ENCODE peak calls at places on chromosomes 4 and X, in eight cellular contexts. E is A549, I is ascending aorta, J is left lung, K is H9, M is kidney, A is mesendoderm, U is lung. X is an unnamed sample. For H3K4me1, the result is how much of the 10 kb centered on the place peaks cover.

GRCh38 chrX:86806786-86807185 is 658.5 kb downstream of the DACH2 start:
- DNase-seq in I (no peak), A (peak), M (no peak), E (no peak), U (no peak), K (peak), J (no peak), X (no peak)

GRCh38 chr4:23717528-23718248 is 172.2 kb downstream of the PPARGC1A start:
- DNase-seq in U (no peak), A (peak), I (no peak), K (no peak), M (no peak), E (peak), J (no peak), X (no peak)

GRCh38 chr4:126372634-126373033 is 1057.9 kb downstream of the FAT4 start:
- DNase-seq in A (no peak), K (no peak), U (no peak), I (no peak), J (no peak), M (no peak), E (no peak), X (no peak)

GRCh38 chrX:54413753-54414152 is 26.5 kb upstream of the TSR2 start:
- DNase-seq in I (no peak), A (no peak), U (no peak), J (no peak), M (no peak), E (no peak), K (no peak), X (no peak)

GRCh38 chr4:123526511-123526910 is 129.9 kb downstream of the SPRY1 start:
- DNase-seq in J (no peak), E (no peak), I (no peak), M (no peak), U (no peak), A (no peak), K (no peak), X (no peak)

GRCh38 chr4:102042843-102043802 is 252.6 kb downstream of the BANK1 start:
- DNase-seq in K (no peak), M (no peak), J (no peak), A (no peak), I (no peak), E (no peak), U (no peak), X (no peak)

GRCh38 chr4:21117771-21118170 is 417.5 kb downstream of the PACRGL start:
- DNase-seq in K (no peak), M (no peak), I (no peak), A (no peak), U (no peak), J (no peak), E (no peak), X (no peak)

GRCh38 chrX:7828594-7828993 is 14.4 kb upstream of the VCX start:
- DNase-seq in J (no peak), M (no peak), I (no peak), K (no peak), U (no peak), A (peak), E (no peak), X (no peak)

GRCh38 chr4:153045111-153045982 is 109.2 kb downstream of the FHDC1 start:
- DNase-seq in K (no peak), I (no peak), E (no peak), J (no peak), U (no peak), M (no peak), A (no peak), X (no peak)

GRCh38 chr4:72974694-72975487 is 94.6 kb downstream of the COX18 start:
- DNase-seq in K (no peak), E (no peak), A (peak), I (no peak), U (no peak), M (no peak), J (no peak), X (no peak)

GRCh38 chr4:2484993-2485392 is 16.1 kb downstream of the RNF4 start:
- DNase-seq in M (peak), A (no peak), U (peak), E (no peak), J (peak), K (no peak), I (peak), X (peak)
- H3K4me1 ChIP-seq in M (half or more), A (under half), U (under half), E (under half), J (under half), K (under half), I (under half), X (half or more)

GRCh38 chr4:158782539-158783360 is 13.9 kb downstream of the FNIP2 start:
- DNase-seq in J (no peak), E (no peak), M (no peak), K (no peak), U (no peak), I (no peak), A (peak), X (no peak)
- H3K4me1 ChIP-seq in J (under half), E (under half), M (under half), K (under half), U (half or more), I (half or more), A (under half), X (under half)

DNA sequence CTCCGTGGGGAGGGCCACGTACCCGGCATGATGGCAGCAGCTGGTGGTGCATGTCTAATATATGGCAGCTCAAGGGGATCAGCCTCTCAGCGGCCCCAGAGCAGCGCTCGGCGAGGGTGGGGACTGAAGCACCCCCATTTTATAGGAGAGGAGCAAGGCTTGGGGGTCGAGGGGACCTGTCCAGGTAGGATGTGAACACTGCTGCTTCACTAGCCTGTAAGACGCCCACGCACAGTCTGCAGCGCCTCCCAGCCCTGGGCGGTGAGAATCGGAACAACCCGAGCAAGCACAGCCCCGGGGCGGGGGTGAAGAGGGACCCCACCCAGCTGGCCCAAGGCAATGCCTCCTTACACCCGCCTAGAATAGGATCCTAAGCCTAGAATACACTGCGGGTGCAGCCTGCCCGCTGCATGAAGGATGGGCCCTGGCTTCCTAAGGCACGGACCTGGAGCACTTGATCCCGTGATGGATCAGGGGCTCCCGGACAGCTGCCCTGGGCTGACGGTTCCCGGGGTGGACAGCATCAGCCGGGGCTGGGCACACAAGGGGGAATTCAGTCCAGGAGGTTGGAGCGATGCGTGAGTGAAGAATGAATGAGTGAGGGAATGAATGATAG is 17.6 kb downstream of the ADRA2C start:
- DNase-seq in K (peak), U (no peak), A (peak), M (peak), J (peak), E (peak), I (no peak), X (no peak)
- H3K4me1 ChIP-seq in K (under half), U (under half), A (under half), M (under half), J (under half), E (under half), I (under half), X (under half)

DNA sequence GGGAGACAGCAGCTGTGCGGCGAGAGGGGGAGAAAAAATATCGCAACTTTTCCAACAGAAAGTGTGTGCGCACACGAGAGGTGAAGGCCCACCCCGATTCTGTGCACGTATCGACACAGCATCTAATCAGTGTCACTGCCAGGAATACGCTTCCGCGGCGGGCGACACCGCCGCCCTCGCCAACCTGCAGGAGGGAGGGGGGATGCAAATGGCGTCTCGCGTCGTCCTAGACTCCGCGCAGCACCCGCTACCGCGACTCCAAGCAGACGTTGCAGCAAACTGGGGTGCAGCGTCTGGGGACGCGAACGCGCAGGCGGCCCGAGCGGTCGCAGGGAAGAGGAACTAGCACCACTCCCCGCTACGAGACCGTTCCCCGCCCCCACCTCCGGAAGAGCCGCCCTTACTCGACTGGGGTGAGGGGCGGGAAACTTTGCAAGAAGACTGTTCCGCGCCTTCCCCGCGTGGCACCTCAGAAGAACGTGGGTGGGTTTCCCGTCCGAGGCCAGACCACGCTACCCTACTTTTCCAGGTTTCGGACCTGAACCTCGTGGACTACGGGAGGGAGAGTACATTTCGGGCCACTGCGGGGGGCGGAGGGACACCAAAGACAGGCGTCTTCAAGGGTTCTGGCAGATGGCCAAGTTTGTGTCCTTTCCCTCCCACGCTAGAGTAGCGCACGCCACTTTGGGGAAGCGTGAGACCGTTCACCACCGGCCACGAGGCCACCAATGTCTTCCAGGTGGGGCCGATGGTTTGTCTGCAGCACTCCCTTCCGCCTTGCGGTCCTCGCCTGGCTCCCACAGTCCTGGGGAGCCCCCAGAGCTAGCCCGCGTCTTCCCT is 77.9 kb upstream of the BCOR start:
- DNase-seq in I (peak), K (peak), U (peak), E (peak), A (peak), M (peak), J (peak), X (peak)
- H3K4me1 ChIP-seq in I (under half), K (under half), U (under half), E (under half), A (under half), M (under half), J (under half), X (under half)

DNA sequence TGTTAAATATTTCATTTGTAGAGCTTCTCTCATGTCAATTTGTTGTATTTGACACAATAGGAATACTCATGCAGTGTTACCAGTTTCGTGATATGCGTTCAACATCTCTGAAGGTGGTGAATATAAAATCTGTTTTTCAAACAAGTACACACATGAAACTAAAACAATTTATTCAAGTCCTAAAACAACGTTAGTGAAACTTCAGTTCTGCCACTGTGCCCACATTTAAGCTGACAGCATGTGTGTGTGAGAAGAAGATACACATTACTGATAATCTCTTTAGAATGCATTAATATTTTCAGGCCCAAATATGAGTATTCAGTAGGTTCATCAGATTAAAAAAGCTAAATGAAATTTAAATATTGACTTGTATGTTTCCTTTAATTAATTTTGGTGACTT is 21.7 kb downstream of the GAB1 start:
- DNase-seq in U (no peak), E (no peak), I (no peak), M (no peak), J (no peak), A (no peak), K (no peak), X (no peak)
- H3K4me1 ChIP-seq in U (half or more), E (under half), I (half or more), M (under half), J (under half), A (under half), K (under half), X (half or more)

GRCh38 chrX:17377795-17378194 is 2.8 kb downstream of the NHS start:
- DNase-seq in U (no peak), I (no peak), E (no peak), J (no peak), M (no peak), A (peak), K (no peak), X (no peak)
- H3K4me1 ChIP-seq in U (under half), I (under half), E (under half), J (under half), M (under half), A (under half), K (under half), X (under half)

DNA sequence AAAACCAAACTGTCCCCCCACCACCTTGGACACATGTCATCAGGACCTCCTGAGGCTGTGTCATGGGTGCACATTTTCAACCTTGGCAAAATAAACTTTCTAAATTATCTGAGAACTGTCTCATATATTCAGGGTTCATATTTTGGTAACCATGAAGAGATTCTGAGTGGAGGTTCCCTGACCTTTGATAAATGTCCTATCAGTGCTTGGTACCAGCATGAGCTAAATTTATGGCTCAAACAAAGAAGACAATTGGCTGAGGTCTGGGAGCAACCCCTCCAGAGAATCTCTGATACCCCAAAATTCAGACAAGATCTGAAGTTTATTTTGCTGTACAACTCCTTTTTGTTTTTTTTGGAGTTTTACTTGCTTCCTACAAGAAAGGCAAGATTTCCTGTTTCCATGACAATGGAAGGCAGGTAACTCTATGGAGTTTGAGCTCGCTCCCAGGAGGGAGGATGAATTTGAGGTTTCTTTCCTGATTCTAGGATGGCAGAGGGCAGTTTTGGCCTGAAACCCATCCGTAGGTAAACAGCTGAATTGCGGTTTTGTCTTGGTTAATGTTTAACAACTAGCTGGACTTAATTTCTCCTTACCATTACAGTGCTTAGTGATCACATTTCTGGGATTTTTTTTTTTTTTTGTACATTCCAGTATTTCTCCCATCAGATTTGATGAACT is 14.5 kb downstream of the UGT2B15 start:
- DNase-seq in J (no peak), A (no peak), K (no peak), I (no peak), U (no peak), E (no peak), M (no peak), X (no peak)
- H3K4me1 ChIP-seq in J (under half), A (under half), K (under half), I (under half), U (under half), E (under half), M (under half), X (under half)

X was measured in tibial artery.